ENCODE peak calls at places on chromosomes 5 and 9, in five cellular contexts. V is A549, E is heart right ventricle, M is upper lobe of right lung, W is IMR-90. U is an unnamed sample.

GRCh38 chr9:76373173-76373771 is 21.0 kb downstream of the RFK start:
- DNase-seq in V (peak; percentile 55), E (peak; percentile 36), M (no peak), W (peak; percentile 80), U (no peak)

GRCh38 chr5:175718401-175719108 is 60.7 kb downstream of the HRH2 start:
- DNase-seq in V (no peak), E (peak; percentile 40), M (peak; percentile 75), W (no peak), U (no peak)

GRCh38 chr5:137186759-137187461 is 312.2 kb downstream of the SPOCK1 start:
- DNase-seq in V (no peak), E (no peak), M (no peak), W (peak; percentile 81), U (no peak)

GRCh38 chr5:102760815-102761214 is 5.7 kb downstream of the PAM start:
- DNase-seq in V (no peak), E (no peak), M (no peak), W (peak; percentile 45), U (no peak)

GRCh38 chr5:160651682-160652645 is 200.0 kb downstream of the ATP10B start:
- DNase-seq in V (no peak), E (no peak), M (no peak), W (no peak), U (no peak)

GRCh38 chr9:27548055-27548741 is 18.6 kb upstream of the MOB3B start:
- DNase-seq in V (no peak), E (no peak), M (no peak), W (peak; percentile 51), U (no peak)

GRCh38 chr9:118318770-118319443 is 614.7 kb downstream of the TLR4 start:
- DNase-seq in V (peak; percentile 4), E (peak; percentile 21), M (no peak), W (no peak), U (no peak)

GRCh38 chr5:1867815-1868143 is 14.9 kb downstream of the IRX4 start:
- DNase-seq in V (no peak), E (no peak), M (no peak), W (no peak), U (no peak)

GRCh38 chr5:91079037-91079436 is 304.1 kb downstream of the ARRDC3 start:
- DNase-seq in V (no peak), E (no peak), M (no peak), W (no peak), U (no peak)

GRCh38 chr5:83718195-83718825 is 2.3 kb downstream of the HAPLN1 start:
- DNase-seq in V (peak; percentile 62), E (peak; percentile 55), M (no peak), W (peak; percentile 73), U (no peak)

GRCh38 chr5:174773371-174773770 is 49.0 kb downstream of the MSX2 start:
- DNase-seq in V (no peak), E (no peak), M (no peak), W (no peak), U (no peak)

GRCh38 chr5:138833095-138833494 is 42.0 kb downstream of the LRRTM2 start:
- DNase-seq in V (no peak), E (no peak), M (no peak), W (no peak), U (no peak)

GRCh38 chr9:18632624-18633407 is 158.9 kb downstream of the ADAMTSL1 start:
- DNase-seq in V (no peak), E (peak; percentile 41), M (no peak), W (peak; percentile 90), U (no peak)

DNA sequence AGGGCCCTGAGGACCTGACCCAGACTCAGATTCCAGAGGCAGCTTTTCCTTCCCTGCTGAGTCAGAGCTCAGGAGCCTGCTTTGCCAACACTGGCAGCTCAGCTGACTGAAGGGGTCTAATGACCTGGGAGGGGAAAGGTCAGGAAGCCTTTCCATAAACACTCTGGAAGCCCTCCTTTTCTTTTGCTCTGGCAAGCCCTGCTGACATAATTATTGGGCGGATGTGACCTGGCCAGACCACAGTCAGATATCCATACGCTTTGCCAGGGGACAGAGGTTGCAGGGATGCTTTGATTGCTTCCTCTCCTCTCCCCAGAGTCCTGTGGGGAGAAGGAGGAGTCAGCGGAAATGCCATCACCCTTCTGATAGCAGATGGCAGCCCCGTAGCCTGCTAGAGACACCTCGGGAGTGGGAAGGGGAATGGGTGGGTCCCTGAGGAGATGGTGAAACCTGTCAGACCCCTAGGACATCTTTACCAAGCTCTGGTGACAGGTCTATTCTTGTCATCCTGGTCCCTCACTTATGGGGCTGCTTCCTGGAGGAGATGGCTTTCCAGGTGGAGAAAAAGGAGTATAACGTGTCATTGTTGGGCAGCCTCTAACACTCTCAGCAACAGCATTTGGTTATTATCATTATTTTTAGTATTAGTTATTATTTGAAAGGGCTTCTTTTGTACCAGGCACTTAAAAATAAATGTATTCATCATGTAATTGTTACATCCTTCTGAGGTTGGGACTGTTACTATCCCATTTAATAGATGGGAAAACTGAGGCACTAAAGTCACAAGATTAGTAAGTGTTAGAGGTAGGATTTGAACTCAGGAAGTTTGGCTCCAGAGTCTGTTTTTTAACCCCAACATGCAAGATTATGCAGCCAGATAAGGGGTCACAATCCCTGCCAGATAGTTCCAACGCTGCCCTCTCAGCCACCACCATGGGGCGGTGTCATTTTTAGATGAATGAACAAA is 11.6 kb downstream of the COL27A1 start:
- DNase-seq in V (no peak), E (no peak), M (peak; percentile 16), W (no peak), U (no peak)
- H3K27ac ChIP-seq in V (no peak overlapping the region), E (no peak overlapping the region), M (no peak overlapping the region), W (no peak overlapping the region), U (no peak overlapping the region)

DNA sequence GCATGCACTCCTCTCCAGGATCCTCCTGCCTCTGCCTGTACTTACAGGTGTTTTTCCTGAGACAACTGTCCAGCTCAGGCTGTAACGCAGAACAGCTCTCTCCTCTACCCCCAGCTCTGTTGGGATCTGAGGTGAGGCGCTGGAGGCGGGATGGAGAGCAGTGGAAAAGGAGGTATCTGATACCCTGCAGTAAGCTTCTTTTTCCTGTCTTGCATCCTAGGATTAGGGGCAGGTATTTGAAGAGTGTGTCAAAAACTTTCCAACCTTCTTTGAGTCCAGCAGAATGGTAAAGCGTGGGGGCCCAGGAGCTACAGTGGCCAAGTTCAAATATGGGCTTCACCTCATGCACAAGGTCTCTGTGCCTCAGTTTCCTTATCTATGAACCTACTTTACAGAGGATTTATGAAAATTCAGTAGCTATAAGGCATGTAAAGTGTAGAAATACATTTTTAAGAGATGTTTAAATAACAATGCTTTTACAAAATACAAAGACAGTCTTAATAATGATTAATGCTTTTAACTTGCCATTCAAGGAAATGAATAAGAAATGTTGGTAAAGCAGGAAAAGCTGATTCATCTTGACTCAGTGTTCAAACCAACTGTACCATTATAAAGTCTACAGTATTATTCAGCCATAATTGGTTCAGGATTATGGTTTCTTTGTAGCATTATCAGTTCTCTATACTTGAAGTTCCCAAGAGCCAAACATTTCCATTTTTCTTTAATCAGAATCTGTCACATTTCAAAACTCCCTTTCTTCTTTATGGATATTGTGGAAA is 26.1 kb downstream of the MAP1B start:
- DNase-seq in V (no peak), E (no peak), M (no peak), W (peak; percentile 77), U (no peak)
- H3K27ac ChIP-seq in V (peak overlapping the region; percentile 54), E (no peak overlapping the region), M (no peak overlapping the region), W (peak overlapping the region; percentile 38), U (no peak overlapping the region)

GRCh38 chr9:16099901-16100300 is 547.1 kb downstream of the CCDC171 start:
- DNase-seq in V (no peak), E (no peak), M (no peak), W (no peak), U (no peak)
- H3K27ac ChIP-seq in V (no peak overlapping the region), E (no peak overlapping the region), M (no peak overlapping the region), W (no peak overlapping the region), U (no peak overlapping the region)

DNA sequence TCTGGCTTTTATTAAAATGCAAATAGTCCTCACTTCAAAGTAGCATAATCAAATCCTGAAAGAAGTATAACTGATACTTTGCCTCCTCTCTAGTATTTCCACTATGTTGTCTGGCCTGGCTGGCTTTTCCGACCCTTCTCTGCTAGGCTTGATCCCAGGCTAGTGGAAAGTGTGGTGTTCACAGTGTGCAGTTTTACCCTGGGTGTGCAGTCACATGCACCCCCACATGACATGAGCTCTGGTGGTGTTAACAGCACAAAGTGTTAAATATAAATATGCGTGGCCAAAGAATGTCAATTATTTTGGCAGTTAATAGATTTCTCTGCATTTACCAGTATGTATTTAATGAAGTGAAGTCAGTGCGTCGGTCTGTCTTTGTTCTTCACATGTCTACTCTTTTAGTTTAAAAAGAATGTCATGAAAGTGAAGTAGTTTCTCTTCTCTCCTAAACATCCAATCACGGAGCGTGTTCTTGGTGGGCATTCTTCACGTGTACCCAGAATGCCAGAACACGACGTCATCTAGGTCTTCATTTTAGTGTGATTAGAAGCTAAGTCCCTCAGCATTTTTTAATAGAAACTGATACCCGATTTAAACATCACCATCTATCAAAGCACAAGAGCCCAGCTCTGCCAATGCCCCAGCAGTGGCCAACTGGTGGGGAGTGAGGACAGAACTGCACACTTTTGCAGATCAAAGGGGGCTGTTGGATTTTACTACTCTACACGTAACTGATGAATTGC is 286.4 kb downstream of the FANCC start:
- DNase-seq in V (no peak), E (no peak), M (no peak), W (no peak), U (no peak)
- H3K27ac ChIP-seq in V (peak overlapping the region; percentile 99), E (peak overlapping the region; percentile 32), M (no peak overlapping the region), W (no peak overlapping the region), U (peak overlapping the region; percentile 87)

DNA sequence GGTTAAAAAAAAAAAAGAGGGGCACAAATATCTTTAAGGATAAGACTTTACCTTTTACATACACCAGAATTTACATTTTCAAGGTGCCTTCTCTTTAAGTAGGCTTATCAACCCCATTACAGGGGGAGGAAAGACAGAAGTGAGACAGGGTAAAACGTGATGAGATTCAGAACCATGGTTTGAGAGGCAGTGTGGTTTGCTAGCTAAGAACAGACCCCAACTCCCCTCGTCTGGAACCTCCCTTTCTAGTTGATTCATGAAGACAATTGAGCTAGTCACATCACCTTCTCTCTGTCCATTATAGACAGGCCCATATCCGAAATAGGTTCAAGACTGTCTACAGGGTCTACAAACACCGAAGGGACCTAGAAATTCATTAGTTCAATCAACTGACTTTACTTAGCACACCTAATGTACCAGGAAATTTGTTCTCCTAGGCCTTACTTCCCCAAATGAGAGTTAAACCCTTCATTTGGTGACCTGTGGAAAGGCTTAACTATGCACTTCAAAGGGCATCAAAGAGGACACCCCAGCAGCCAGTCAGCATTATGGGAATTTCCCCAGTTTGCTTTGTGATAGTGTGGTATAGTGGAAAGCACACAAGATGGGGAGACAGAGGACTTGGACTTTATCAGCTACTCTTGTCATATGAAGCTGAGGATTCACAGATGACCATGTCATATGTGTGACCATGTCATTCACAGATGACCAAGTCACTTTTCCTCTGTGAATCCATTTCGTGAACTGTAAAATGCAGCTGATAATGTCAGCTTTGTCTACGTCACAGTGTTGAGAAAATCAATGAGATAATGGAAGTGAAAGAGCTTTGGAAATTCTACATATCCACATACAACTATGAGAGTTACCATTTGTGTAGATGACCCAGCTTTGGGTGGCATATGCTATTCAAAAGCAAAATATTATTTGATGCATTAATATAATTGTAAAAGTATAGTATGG is 40.2 kb upstream of the CYFIP2 start:
- DNase-seq in V (no peak), E (no peak), M (no peak), W (no peak), U (no peak)
- H3K27ac ChIP-seq in V (no peak overlapping the region), E (no peak overlapping the region), M (no peak overlapping the region), W (no peak overlapping the region), U (no peak overlapping the region)

DNA sequence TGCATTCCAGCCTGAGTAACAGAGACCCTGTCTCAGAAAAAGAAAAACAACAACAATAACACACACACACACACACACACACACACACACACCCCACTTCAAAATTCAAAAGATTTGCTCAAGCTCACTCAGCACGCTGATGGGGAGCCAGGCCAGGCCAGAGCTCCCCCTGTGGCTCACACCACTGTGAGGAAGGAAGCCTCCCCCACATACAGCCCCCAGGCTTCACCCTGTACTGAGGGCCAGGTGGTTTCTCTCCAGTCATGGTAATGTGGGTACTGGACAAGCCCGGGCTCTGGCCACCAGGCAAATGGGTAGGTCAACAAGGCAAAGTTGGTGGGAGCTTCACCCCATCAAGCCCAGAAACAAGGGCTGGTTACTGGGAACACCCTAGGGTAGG is 19.0 kb downstream of the ATOX1 start:
- DNase-seq in V (no peak), E (no peak), M (no peak), W (no peak), U (no peak)
- H3K27ac ChIP-seq in V (peak overlapping the region; percentile 68), E (no peak overlapping the region), M (peak overlapping the region; percentile 33), W (peak overlapping the region; percentile 100), U (no peak overlapping the region)